ENCODE peak calls at places on chromosomes 11 and 22, in four cellular contexts. One of them, this sample, is unnamed.

GRCh38 chr11:120513436-120514315 is 2.1 kb downstream of the GRIK4 start:
- DNase-seq in NT2/D1: no peak
- DNase-seq in EL: no peak
- DNase-seq in foreskin fibroblast: no peak
- DNase-seq in this sample: no peak

GRCh38 chr11:131760191-131760951 is 390.0 kb downstream of the NTM start:
- DNase-seq in NT2/D1: no peak
- DNase-seq in EL: peak; percentile 85
- DNase-seq in foreskin fibroblast: peak; percentile 86
- DNase-seq in this sample: peak; percentile 45

GRCh38 chr11:13343067-13343466 is 65.5 kb downstream of the BMAL1 start:
- DNase-seq in NT2/D1: no peak
- DNase-seq in EL: no peak
- DNase-seq in foreskin fibroblast: no peak
- DNase-seq in this sample: no peak

GRCh38 chr22:44870021-44870420 is 117.6 kb downstream of the ARHGAP8 start:
- DNase-seq in NT2/D1: no peak
- DNase-seq in EL: no peak
- DNase-seq in foreskin fibroblast: no peak
- DNase-seq in this sample: no peak

GRCh38 chr22:44455151-44455962 is 42.7 kb downstream of the RTL6 start:
- DNase-seq in NT2/D1: no peak
- DNase-seq in EL: no peak
- DNase-seq in foreskin fibroblast: no peak
- DNase-seq in this sample: no peak

GRCh38 chr11:43404406-43404805 is 45.7 kb downstream of the TTC17 start:
- DNase-seq in NT2/D1: no peak
- DNase-seq in EL: no peak
- DNase-seq in foreskin fibroblast: no peak
- DNase-seq in this sample: no peak

GRCh38 chr11:128575956-128576340 is 11.4 kb downstream of the ETS1 start:
- DNase-seq in NT2/D1: no peak
- DNase-seq in EL: peak; percentile 25
- DNase-seq in foreskin fibroblast: peak; percentile 54
- DNase-seq in this sample: no peak

GRCh38 chr11:72528121-72528520 is 93.8 kb upstream of the CLPB start:
- DNase-seq in NT2/D1: no peak
- DNase-seq in EL: peak; percentile 15
- DNase-seq in foreskin fibroblast: peak; percentile 55
- DNase-seq in this sample: no peak

GRCh38 chr11:27118371-27118770 is 77.8 kb downstream of the BBOX1 start:
- DNase-seq in NT2/D1: no peak
- DNase-seq in EL: peak; percentile 5
- DNase-seq in foreskin fibroblast: peak; percentile 54
- DNase-seq in this sample: no peak

GRCh38 chr11:106585061-106585460 is 433.2 kb downstream of the GUCY1A2 start:
- DNase-seq in NT2/D1: peak; percentile 20
- DNase-seq in EL: peak; percentile 41
- DNase-seq in foreskin fibroblast: peak; percentile 59
- DNase-seq in this sample: no peak

GRCh38 chr11:12541588-12542151 is 132.6 kb upstream of the TEAD1 start:
- DNase-seq in NT2/D1: no peak
- DNase-seq in EL: no peak
- DNase-seq in foreskin fibroblast: no peak
- DNase-seq in this sample: no peak

GRCh38 chr11:71252782-71253730 is 679 bp upstream of the SHANK2 start:
- DNase-seq in NT2/D1: no peak
- DNase-seq in EL: no peak
- DNase-seq in foreskin fibroblast: peak; percentile 64
- DNase-seq in this sample: no peak

GRCh38 chr11:83097671-83098070 is 26.0 kb upstream of the RAB30 start:
- DNase-seq in NT2/D1: no peak
- DNase-seq in EL: peak; percentile 32
- DNase-seq in foreskin fibroblast: peak; percentile 43
- DNase-seq in this sample: no peak

GRCh38 chr22:33337524-33337923 is 279.3 kb upstream of the SYN3 start:
- DNase-seq in NT2/D1: no peak
- DNase-seq in EL: no peak
- DNase-seq in foreskin fibroblast: no peak
- DNase-seq in this sample: no peak

GRCh38 chr11:74321487-74322188 is 10.2 kb upstream of the P4HA3 start:
- DNase-seq in NT2/D1: peak; percentile 9
- DNase-seq in EL: no peak
- DNase-seq in foreskin fibroblast: peak; percentile 81
- DNase-seq in this sample: no peak

GRCh38 chr11:76791861-76792260 is 8.7 kb downstream of the TSKU start:
- DNase-seq in NT2/D1: no peak
- DNase-seq in EL: peak; percentile 73
- DNase-seq in foreskin fibroblast: peak; percentile 87
- DNase-seq in this sample: no peak

GRCh38 chr11:119755351-119756071 is 26.5 kb upstream of the NECTIN1 start:
- DNase-seq in NT2/D1: no peak
- DNase-seq in EL: no peak
- DNase-seq in foreskin fibroblast: no peak
- DNase-seq in this sample: no peak

This sample was measured in SJSA1.